ENCODE peak calls at places on chromosomes 6 and 20, in eight cellular contexts. B, S, W, L, O, A, X and Q are unnamed samples.

GRCh38 chr20:14344746-14345145 is 7.3 kb upstream of the FLRT3 start:
- DNase-seq in B (no peak), S (no peak), W (no peak), L (no peak), O (no peak), A (no peak), X (no peak), Q (no peak)

GRCh38 chr6:36432151-36432633 is 10.5 kb downstream of the PXT1 start:
- DNase-seq in B (no peak), S (no peak), W (no peak), L (no peak), O (no peak), A (no peak), X (no peak), Q (no peak)

GRCh38 chr6:92667843-92668242 is 751.5 kb downstream of the EPHA7 start:
- DNase-seq in B (no peak), S (no peak), W (no peak), L (no peak), O (no peak), A (no peak), X (no peak), Q (no peak)

GRCh38 chr6:39347906-39348585 is 25.5 kb upstream of the KCNK16 start:
- DNase-seq in B (peak), S (peak), W (peak), L (peak), O (peak), A (peak), X (peak), Q (peak)

GRCh38 chr6:134105903-134106302 is 53.5 kb upstream of the SLC2A12 start:
- DNase-seq in B (no peak), S (no peak), W (no peak), L (no peak), O (no peak), A (no peak), X (no peak), Q (no peak)

GRCh38 chr20:10708342-10709185 is 34.8 kb upstream of the JAG1 start:
- DNase-seq in B (no peak), S (no peak), W (peak), L (no peak), O (no peak), A (no peak), X (no peak), Q (no peak)

GRCh38 chr6:8080338-8081151 is 16.4 kb upstream of the BLOC1S5 start:
- DNase-seq in B (no peak), S (no peak), W (no peak), L (no peak), O (no peak), A (no peak), X (no peak), Q (no peak)

GRCh38 chr6:3205913-3206312 is 21.5 kb downstream of the TUBB2B start:
- DNase-seq in B (no peak), S (no peak), W (no peak), L (no peak), O (no peak), A (no peak), X (no peak), Q (peak)

GRCh38 chr20:21500599-21500998 is 13.3 kb downstream of the NKX2-2 start:
- DNase-seq in B (no peak), S (no peak), W (no peak), L (no peak), O (no peak), A (no peak), X (no peak), Q (no peak)

GRCh38 chr6:151763938-151764680 is 43.4 kb upstream of the ESR1 start:
- DNase-seq in B (peak), S (peak), W (peak), L (peak), O (peak), A (peak), X (peak), Q (peak)

GRCh38 chr6:143457563-143458359 is 7.2 kb downstream of the PEX3 start:
- DNase-seq in B (no peak), S (no peak), W (no peak), L (no peak), O (no peak), A (no peak), X (no peak), Q (no peak)

GRCh38 chr6:168196385-168196860 is 117.4 kb upstream of the FRMD1 start:
- DNase-seq in B (peak), S (no peak), W (peak), L (peak), O (peak), A (no peak), X (no peak), Q (no peak)

GRCh38 chr6:26416288-26416687 is 14.2 kb downstream of the BTN3A1 start:
- DNase-seq in B (no peak), S (no peak), W (no peak), L (no peak), O (no peak), A (no peak), X (no peak), Q (no peak)

GRCh38 chr6:163745566-163746400 is 331.3 kb downstream of the QKI start:
- DNase-seq in B (no peak), S (no peak), W (peak), L (no peak), O (no peak), A (no peak), X (peak), Q (no peak)

GRCh38 chr6:2385584-2385983 is 140.2 kb upstream of the GMDS start:
- DNase-seq in B (no peak), S (no peak), W (no peak), L (no peak), O (no peak), A (no peak), X (no peak), Q (no peak)

GRCh38 chr6:163709693-163710092 is 295.2 kb downstream of the QKI start:
- DNase-seq in B (no peak), S (no peak), W (no peak), L (no peak), O (no peak), A (no peak), X (no peak), Q (no peak)

GRCh38 chr20:62953839-62954703 is 1.6 kb downstream of the SLC17A9 start:
- DNase-seq in B (peak), S (peak), W (peak), L (peak), O (peak), A (peak), X (no peak), Q (peak)

GRCh38 chr6:77457720-77458349 is 5.5 kb downstream of the HTR1B start:
- DNase-seq in B (no peak), S (peak), W (peak), L (peak), O (peak), A (peak), X (peak), Q (peak)

GRCh38 chr6:169212897-169213813 is 40.5 kb downstream of the THBS2 start:
- DNase-seq in B (peak), S (peak), W (peak), L (peak), O (peak), A (peak), X (peak), Q (peak)

GRCh38 chr6:68313911-68314310 is 321.2 kb upstream of the ADGRB3 start:
- DNase-seq in B (no peak), S (no peak), W (no peak), L (no peak), O (no peak), A (no peak), X (no peak), Q (no peak)

GRCh38 chr6:28809947-28810654 is 113.7 kb downstream of the TRIM27 start:
- DNase-seq in B (no peak), S (no peak), W (no peak), L (no peak), O (no peak), A (no peak), X (peak), Q (no peak)

GRCh38 chr6:53793318-53793975 is 1.4 kb upstream of the LRRC1 start:
- DNase-seq in B (peak), S (peak), W (peak), L (peak), O (peak), A (no peak), X (no peak), Q (peak)

GRCh38 chr20:58019027-58019849 is 209.2 kb downstream of the ANKRD60 start:
- DNase-seq in B (no peak), S (no peak), W (no peak), L (no peak), O (no peak), A (peak), X (no peak), Q (no peak)

GRCh38 chr6:17393335-17394191 is at the start of gene CAP2:
- DNase-seq in B (peak), S (peak), W (peak), L (peak), O (peak), A (no peak), X (no peak), Q (peak)

GRCh38 chr6:44002591-44003344 is 124.5 kb downstream of the MRPL14 start:
- DNase-seq in B (peak), S (peak), W (no peak), L (peak), O (no peak), A (no peak), X (no peak), Q (no peak)

GRCh38 chr20:18188446-18188845 is 50.8 kb downstream of the KAT14 start:
- DNase-seq in B (no peak), S (no peak), W (no peak), L (no peak), O (no peak), A (no peak), X (no peak), Q (no peak)

GRCh38 chr20:35539756-35540212 is 2.1 kb upstream of the ERGIC3 start:
- DNase-seq in B (peak), S (peak), W (no peak), L (peak), O (peak), A (no peak), X (peak), Q (no peak)

GRCh38 chr6:57243954-57244353 is 21.8 kb upstream of the RAB23 start:
- DNase-seq in B (no peak), S (no peak), W (no peak), L (no peak), O (no peak), A (no peak), X (peak), Q (no peak)

GRCh38 chr6:47247227-47247797 is 62.4 kb downstream of the TNFRSF21 start:
- DNase-seq in B (peak), S (no peak), W (peak), L (no peak), O (peak), A (no peak), X (peak), Q (no peak)

GRCh38 chr6:157786221-157786620 is 36.8 kb upstream of the SNX9 start:
- DNase-seq in B (no peak), S (no peak), W (no peak), L (no peak), O (no peak), A (no peak), X (no peak), Q (no peak)

GRCh38 chr6:47129129-47129528 is 87.0 kb upstream of the ADGRF1 start:
- DNase-seq in B (no peak), S (no peak), W (no peak), L (no peak), O (no peak), A (no peak), X (no peak), Q (no peak)

GRCh38 chr20:48831702-48832422 is 4.1 kb upstream of the PREX1 start:
- DNase-seq in B (no peak), S (no peak), W (peak), L (no peak), O (no peak), A (no peak), X (peak), Q (no peak)

GRCh38 chr6:148396411-148396810 is 53.8 kb downstream of the SASH1 start:
- DNase-seq in B (no peak), S (no peak), W (no peak), L (no peak), O (no peak), A (no peak), X (no peak), Q (no peak)

GRCh38 chr20:47687095-47687987 is 97.9 kb downstream of the SULF2 start:
- DNase-seq in B (no peak), S (no peak), W (no peak), L (no peak), O (no peak), A (no peak), X (no peak), Q (no peak)

GRCh38 chr6:8983202-8983688 is 547.9 kb upstream of the SLC35B3 start:
- DNase-seq in B (peak), S (peak), W (peak), L (peak), O (peak), A (peak), X (peak), Q (peak)

GRCh38 chr6:90253631-90254030 is 43.0 kb downstream of the BACH2 start:
- DNase-seq in B (no peak), S (no peak), W (no peak), L (no peak), O (no peak), A (no peak), X (no peak), Q (no peak)

GRCh38 chr6:159934181-159934580 is 34.7 kb upstream of the IGF2R start:
- DNase-seq in B (no peak), S (no peak), W (no peak), L (no peak), O (no peak), A (no peak), X (no peak), Q (no peak)